ENCODE peak calls at places on chromosomes 5 and 9, in eight cellular contexts. I is SHP77; Q is activated CD4-positive, CD25-positive, alpha-beta regulatory T cell; Y is stimulated activated CD8-positive, alpha-beta memory T cell treated with anti-CD3 and anti-CD28 coated beads, Interleukin-12 subunit alpha, Interleukin-12 subunit beta, amount 100 ng/mL, for 1 hour; C is aorta; Z is pancreas; V is GM03348; P is midbrain. T is an unnamed sample.

GRCh38 chr5:943874-944620 is 51.4 kb downstream of the TRIP13 start:
- DNase-seq in C (peak), Z (no peak), I (no peak), V (no peak), Y (no peak), Q (no peak), P (no peak), T (no peak)

GRCh38 chr5:112681481-112681908 is 56.2 kb upstream of the APC start:
- DNase-seq in V (peak), Q (no peak), Y (no peak), C (no peak), I (no peak), Z (no peak), P (no peak), T (peak)

GRCh38 chr5:177085985-177086917 is at the start of gene FGFR4:
- DNase-seq in Z (peak), Y (peak), C (peak), P (no peak), Q (peak), I (peak), V (peak), T (peak)

GRCh38 chr5:90645024-90645610 is 86.5 kb downstream of the ADGRV1 start:
- DNase-seq in Q (no peak), V (no peak), P (no peak), C (no peak), Y (no peak), Z (no peak), I (no peak), T (no peak)

GRCh38 chr5:98397081-98397480 is 376.4 kb upstream of the RGMB start:
- DNase-seq in Y (no peak), Q (no peak), V (peak), C (no peak), I (no peak), P (no peak), Z (no peak), T (peak)

GRCh38 chr9:133519693-133520092 is 5.1 kb downstream of the MYMK start:
- DNase-seq in I (no peak), V (no peak), C (no peak), Y (no peak), P (no peak), Q (no peak), Z (no peak), T (no peak)

GRCh38 chr9:108234811-108235210 is 621.0 kb downstream of the ACTL7B start:
- DNase-seq in Y (no peak), C (no peak), I (no peak), V (no peak), Q (no peak), Z (no peak), P (no peak), T (no peak)

GRCh38 chr9:36865731-36866635 is 168.1 kb downstream of the PAX5 start:
- DNase-seq in I (no peak), Y (no peak), V (no peak), Q (no peak), C (peak), Z (no peak), P (no peak), T (no peak)

GRCh38 chr9:76576344-76576743 is 117.4 kb downstream of the GCNT1 start:
- DNase-seq in Z (no peak), Y (peak), I (no peak), V (peak), Q (peak), P (no peak), C (no peak), T (peak)

GRCh38 chr9:126860077-126860756 is at the start of gene ZBTB34:
- DNase-seq in Z (peak), Q (peak), V (peak), I (peak), Y (peak), P (peak), C (peak), T (no peak)

GRCh38 chr5:127887282-127887681 is 184.1 kb downstream of the CCDC192 start:
- DNase-seq in P (no peak), Q (no peak), C (no peak), V (no peak), Z (no peak), I (no peak), Y (no peak), T (no peak)

GRCh38 chr9:124282442-124283231 is 24.9 kb downstream of the NEK6 start:
- DNase-seq in I (no peak), C (peak), P (no peak), V (peak), Q (no peak), Z (peak), Y (no peak), T (no peak)

GRCh38 chr5:112417931-112418358 is 1.1 kb downstream of the EPB41L4A start:
- DNase-seq in I (no peak), V (no peak), Z (peak), Q (peak), C (peak), P (no peak), Y (no peak), T (no peak)

T was measured in HFFc6.